ENCODE peak calls at places on chromosome 10, in four cellular contexts. O is tibial nerve, G is esophagus squamous epithelium, L is breast epithelium. J is an unnamed sample.

GRCh38 chr10:110430369-110431273 is 67.1 kb upstream of the DUSP5 start:
- DNase-seq in O (no peak), G (no peak), L (peak), J (no peak)

GRCh38 chr10:116324227-116324950 is at the start of gene CCDC172:
- DNase-seq in O (no peak), G (no peak), L (no peak), J (no peak)

GRCh38 chr10:124882313-124882712 is 59.6 kb upstream of the ZRANB1 start:
- DNase-seq in O (no peak), G (no peak), L (no peak), J (no peak)

GRCh38 chr10:69269761-69270160 is 8.5 kb upstream of the HK1 start:
- DNase-seq in O (no peak), G (no peak), L (no peak), J (no peak)

GRCh38 chr10:110413903-110414562 is 83.7 kb upstream of the DUSP5 start:
- DNase-seq in O (no peak), G (no peak), L (no peak), J (no peak)

GRCh38 chr10:3654496-3654895 is 130.5 kb downstream of the KLF6 start:
- DNase-seq in O (no peak), G (no peak), L (no peak), J (no peak)

GRCh38 chr10:90652519-90652918 is 205.3 kb downstream of the HTR7 start:
- DNase-seq in O (no peak), G (no peak), L (no peak), J (no peak)

GRCh38 chr10:104028146-104028545 is 57.5 kb downstream of the COL17A1 start:
- DNase-seq in O (peak), G (no peak), L (no peak), J (no peak)

GRCh38 chr10:22315455-22316285 is 518 bp upstream of the COMMD3 start:
- DNase-seq in O (no peak), G (no peak), L (no peak), J (no peak)

GRCh38 chr10:103836776-103837344 is 18.5 kb downstream of the SH3PXD2A start:
- DNase-seq in O (no peak), G (no peak), L (no peak), J (no peak)

GRCh38 chr10:102769375-102770107 is 25.8 kb downstream of the WBP1L start:
- DNase-seq in O (no peak), G (no peak), L (no peak), J (peak)

GRCh38 chr10:127550861-127551260 is 1.8 kb downstream of the NPS start:
- DNase-seq in O (no peak), G (no peak), L (no peak), J (no peak)

GRCh38 chr10:69479737-69480412 is 28.6 kb downstream of the TSPAN15 start:
- DNase-seq in O (no peak), G (no peak), L (no peak), J (no peak)

GRCh38 chr10:117087521-117087920 is 50.5 kb downstream of the VAX1 start:
- DNase-seq in O (no peak), G (no peak), L (no peak), J (no peak)

GRCh38 chr10:115657161-115657850 is 564.1 kb downstream of the ATRNL1 start:
- DNase-seq in O (no peak), G (no peak), L (no peak), J (no peak)

GRCh38 chr10:97347317-97347716 is 12.8 kb upstream of the FRAT2 start:
- DNase-seq in O (no peak), G (no peak), L (no peak), J (no peak)

GRCh38 chr10:33217854-33218253 is 116.6 kb downstream of the NRP1 start:
- DNase-seq in O (no peak), G (no peak), L (no peak), J (no peak)
- H3K4me3 ChIP-seq in O (no peak), G (no peak), L (no peak), J (no peak)

DNA sequence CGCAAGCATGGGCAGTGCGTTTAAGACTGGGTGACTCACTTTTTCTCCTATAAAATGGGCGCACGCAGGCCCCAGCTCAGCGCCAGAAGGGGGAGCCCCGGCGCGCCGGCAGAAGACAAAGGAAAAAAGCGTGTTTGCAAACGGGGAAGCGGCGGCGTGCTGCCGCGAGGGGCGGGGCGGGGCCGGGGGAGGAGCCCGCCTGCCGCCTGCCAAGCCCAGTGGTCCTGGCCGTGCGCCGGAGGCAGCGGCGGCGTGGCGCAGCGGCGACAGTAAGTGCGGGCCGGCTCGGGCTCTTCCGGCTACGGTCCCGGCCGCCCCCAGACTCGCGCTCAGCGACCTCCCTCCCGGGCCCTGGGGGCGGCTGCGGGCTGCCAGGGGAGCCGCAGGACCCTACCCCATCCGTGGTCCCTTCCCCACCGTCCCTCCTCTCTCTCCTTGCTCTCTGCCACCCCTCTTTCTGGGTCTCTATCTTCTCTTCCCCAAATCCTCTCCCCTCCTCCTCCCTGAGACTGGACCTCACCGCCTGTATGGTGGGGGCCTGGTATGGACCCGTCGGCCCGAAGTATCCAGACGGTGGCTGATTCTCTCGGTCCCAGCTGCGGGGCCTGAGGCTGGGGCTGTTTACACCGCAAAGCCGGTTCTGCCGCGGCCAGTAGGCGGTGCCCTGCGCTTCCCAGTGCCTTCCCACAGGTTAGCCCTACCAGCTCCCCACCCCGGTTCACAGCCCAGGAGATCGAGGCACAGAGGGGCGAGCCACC is at the start of gene SLC29A3:
- DNase-seq in O (peak), G (peak), L (peak), J (peak)
- TF ChIP-seq POLR2A in O (peak), G (no peak), L (peak), J (peak)

GRCh38 chr10:15710455-15710854 is 9.3 kb downstream of the ITGA8 start:
- DNase-seq in O (no peak), G (no peak), L (no peak), J (peak)
- H3K4me3 ChIP-seq in O (no peak), G (no peak), L (no peak), J (no peak)

DNA sequence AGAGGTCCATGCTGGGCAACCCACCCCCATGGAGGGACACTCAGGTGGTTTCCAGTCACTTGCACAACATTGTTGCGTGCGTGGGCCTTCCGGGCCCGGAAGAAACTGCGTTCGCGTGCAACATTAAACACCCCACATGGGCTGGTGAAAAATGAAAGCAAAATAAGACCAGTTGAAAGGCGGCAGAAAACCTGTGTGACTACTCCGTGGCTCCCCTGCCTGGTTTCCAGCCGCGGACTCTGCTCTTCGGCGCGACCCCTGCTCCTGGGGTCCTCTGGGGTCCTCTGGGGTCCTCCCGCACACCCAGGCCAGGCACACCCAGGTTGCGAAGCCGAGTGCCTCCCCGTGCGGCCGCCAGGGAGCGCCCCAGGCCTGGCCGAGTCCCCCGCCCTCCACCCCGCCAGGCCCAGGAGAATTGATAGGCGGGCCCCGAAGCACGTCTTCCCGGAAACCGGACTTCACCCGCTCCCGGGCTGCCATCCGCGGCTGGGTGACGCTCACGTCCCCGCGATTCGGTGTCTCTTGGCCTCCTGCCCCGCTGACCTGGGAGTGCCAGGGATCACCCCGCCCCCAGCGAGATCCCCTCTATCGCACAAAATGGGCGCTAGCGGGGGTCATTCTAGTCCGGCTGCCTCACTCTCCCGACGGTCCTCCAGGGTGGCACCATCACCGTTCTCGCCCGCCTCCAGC is 1.9 kb upstream of the SH2D4B start:
- DNase-seq in O (peak), G (peak), L (peak), J (no peak)
- TF ChIP-seq POLR2A in O (no peak), G (no peak), L (no peak), J (no peak)

DNA sequence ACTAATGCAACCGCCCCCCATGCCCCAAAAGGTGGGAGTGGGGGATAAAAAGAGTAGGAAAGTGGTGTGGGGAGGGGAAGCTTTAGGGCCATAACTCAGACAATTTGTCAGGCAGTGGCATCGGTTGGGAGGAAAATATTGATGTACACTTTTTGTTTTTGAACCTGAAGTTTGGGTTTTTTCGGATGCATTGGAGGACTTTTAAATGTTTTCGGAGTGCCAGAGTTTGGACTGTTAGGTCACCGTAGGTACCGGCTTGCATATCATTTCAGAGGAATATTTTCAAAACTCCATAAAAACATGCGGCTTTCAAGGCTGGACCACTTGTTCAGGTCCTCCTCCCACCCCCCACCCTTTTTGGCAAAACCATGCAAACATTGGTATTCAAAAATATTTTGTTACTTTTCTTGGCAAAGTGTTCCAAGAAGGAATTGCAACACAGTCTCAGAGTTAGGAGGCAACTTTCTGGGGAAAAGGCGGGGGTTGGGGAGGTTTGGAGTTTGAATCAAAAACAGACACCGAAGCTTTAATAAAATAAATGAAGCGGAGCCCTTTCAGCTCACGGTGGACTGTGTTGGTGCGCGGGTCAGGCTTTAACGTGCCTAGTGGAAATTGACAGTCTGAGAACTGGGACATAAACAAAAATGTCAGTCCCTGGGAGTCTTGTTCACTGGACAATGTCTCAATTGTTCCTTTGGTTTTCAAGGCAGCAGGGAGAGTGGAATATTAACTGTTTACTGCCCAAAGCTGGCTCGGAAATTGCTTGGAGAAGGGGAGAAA is 109.1 kb downstream of the TCF7L2 start:
- DNase-seq in O (peak), G (no peak), L (no peak), J (no peak)
- H3K4me3 ChIP-seq in O (no peak), G (no peak), L (peak), J (no peak)

DNA sequence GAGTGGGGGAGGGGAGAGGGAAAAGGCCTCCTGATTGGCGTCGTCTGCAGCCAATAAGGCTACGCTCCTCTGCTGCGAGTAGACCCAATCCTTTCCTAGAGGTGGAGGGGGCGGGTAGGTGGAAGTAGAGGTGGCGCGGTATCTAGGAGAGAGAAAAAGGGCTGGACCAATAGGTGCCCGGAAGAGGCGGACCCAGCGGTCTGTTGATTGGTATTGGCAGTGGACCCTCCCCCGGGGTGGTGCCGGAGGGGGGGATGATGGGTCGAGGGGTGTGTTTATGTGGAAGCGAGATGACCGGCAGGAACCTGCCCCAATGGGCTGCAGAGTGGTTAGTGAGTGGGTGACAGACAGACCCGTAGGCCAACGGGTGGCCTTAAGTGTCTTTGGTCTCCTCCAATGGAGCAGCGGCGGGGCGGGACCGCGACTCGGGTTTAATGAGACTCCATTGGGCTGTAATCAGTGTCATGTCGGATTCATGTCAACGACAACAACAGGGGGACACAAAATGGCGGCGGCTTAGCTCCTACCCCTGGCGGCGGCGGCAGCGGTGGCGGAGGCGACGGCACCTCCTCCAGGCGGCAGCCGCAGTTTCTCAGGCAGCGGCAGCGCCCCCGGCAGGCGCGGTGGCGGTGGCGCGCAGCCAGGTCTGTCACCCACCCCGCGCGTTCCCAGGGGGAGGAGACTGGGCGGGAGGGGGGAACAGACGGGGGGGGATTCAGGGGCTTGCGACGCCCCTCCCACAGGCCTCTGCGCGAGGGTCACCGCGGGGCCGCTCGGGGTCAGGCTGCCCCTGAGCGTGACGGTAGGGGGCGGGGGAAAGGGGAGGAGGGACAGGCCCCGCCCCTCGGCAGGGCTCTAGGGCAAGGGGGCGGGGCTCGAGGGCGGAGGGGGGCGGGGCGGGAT is at the start of gene KAT6B:
- DNase-seq in O (peak), G (peak), L (peak), J (peak)
- TF ChIP-seq POLR2A in O (peak), G (peak), L (peak), J (peak)

GRCh38 chr10:60352105-60352504 is 37.6 kb downstream of the ANK3 start:
- DNase-seq in O (no peak), G (no peak), L (no peak), J (no peak)

GRCh38 chr10:60351191-60351853 is 38.4 kb downstream of the ANK3 start:
- DNase-seq in O (no peak), G (no peak), L (no peak), J (no peak)

GRCh38 chr10:60350400-60350799 is 39.3 kb downstream of the ANK3 start:
- DNase-seq in O (no peak), G (no peak), L (no peak), J (no peak)

GRCh38 chr10:60349426-60349825 is 40.2 kb downstream of the ANK3 start:
- DNase-seq in O (no peak), G (no peak), L (no peak), J (no peak)

DNA sequence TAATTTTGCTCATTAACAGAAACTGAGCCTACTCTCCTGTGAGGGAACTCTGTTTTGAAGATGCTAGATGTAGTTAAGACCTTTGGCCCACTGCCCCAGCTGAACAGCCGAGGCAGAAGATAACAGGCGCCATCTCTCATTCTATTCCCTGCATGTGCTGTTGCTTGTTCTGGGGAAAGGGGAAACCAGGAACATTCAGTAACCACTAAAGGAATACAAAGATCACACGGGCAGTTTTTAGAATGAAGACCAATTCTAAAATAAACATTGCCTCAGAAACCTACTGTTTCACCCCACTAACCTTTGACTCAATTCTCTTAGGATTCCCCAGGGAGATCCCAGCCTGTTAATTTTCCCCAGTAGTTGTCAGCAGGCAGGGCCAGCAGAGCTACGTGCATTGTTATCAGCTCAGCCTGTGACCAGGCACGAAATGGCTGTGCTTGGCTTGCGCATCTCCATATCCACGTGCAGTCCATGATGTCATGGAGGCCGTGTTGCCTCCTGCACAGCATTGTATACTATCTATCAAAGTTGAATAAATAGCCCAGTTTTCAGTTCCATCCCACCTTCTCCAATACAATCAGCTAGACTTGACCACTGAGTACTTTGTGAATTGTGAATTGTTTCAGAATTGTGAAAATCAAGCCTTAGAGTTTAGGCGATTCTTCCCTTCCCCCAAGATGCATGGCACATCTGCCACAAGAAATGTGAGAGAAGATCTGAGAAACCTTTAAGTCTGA is 36.0 kb downstream of the ANK3 start:
- DNase-seq in O (no peak), G (no peak), L (no peak), J (no peak)
- H3K4me3 ChIP-seq in O (no peak), G (no peak), L (no peak), J (no peak)

DNA sequence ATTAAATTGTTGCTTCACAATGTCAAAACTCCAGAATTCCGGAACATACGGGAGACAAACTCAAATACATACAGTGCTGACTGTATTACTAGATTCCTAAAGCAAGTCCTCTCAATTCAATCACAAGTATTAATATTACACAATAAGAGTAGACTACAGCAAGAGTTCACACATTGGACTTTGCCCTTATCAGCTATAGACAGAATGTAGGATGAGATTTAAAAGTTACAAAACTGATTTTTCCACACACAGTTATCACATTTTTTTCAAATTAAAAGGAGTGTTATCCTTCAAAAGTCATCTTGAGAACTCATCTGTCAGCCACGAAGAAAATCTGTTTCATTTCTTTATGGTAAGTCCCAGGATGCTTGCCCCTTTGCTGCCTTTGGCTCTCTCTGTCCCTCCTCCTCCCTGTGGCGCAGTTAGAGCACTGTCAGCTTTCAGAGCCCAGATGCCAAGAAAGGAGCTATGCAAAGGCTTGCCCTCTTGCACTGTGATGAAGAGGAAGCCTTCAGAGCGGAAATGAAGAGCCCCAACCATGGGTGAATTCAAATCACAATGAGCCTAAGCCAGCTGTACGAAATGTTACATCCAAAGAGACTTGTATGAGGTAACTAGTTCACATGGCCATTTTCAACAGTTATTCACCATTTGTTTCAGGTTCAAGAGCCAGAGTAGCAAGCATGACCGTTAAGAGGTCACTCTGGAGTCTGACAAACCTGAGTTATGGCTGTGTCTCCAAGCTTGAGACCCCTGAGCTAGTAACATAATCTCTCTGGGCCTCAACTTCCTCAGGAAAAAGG is 10.7 kb downstream of the NCOA4 start:
- DNase-seq in O (peak), G (no peak), L (no peak), J (no peak)
- TF ChIP-seq POLR2A in O (no peak), G (no peak), L (no peak), J (no peak)

GRCh38 chr10:100655760-100656421 is 89.5 kb upstream of the PAX2 start:
- DNase-seq in O (no peak), G (no peak), L (no peak), J (no peak)
- H3K4me3 ChIP-seq in O (no peak), G (no peak), L (peak), J (no peak)

GRCh38 chr10:89413398-89413912 is 913 bp upstream of the IFIT5 start:
- DNase-seq in O (no peak), G (no peak), L (no peak), J (no peak)

GRCh38 chr10:89419548-89419947 is 5.2 kb downstream of the IFIT5 start:
- DNase-seq in O (no peak), G (no peak), L (no peak), J (no peak)

GRCh38 chr10:89414146-89414878 is at the start of gene IFIT5:
- DNase-seq in O (peak), G (no peak), L (peak), J (peak)

GRCh38 chr10:89416465-89416864 is 2.1 kb downstream of the IFIT5 start:
- DNase-seq in O (no peak), G (no peak), L (no peak), J (no peak)

GRCh38 chr10:89414879-89415821 is 782 bp downstream of the IFIT5 start:
- DNase-seq in O (peak), G (no peak), L (peak), J (peak)
- TF ChIP-seq POLR2A in O (no peak), G (no peak), L (peak), J (no peak)